ENCODE peak calls at places on chromosomes 13 and 19, in five cellular contexts. One of them, this sample, is unnamed.

GRCh38 chr19:7690779-7691258 is 10.2 kb downstream of the TRAPPC5 start:
- DNase-seq in activated naive CD4-positive, alpha-beta T cell: no peak
- DNase-seq in Right ventricle myocardium superior: no peak
- DNase-seq in activated T-cell treated with anti-CD3 and anti-CD28 coated beads for 24 hours: no peak
- DNase-seq in mesenchymal stem cell: no peak
- DNase-seq in this sample: peak; percentile 69

GRCh38 chr19:14091885-14092462 is 1.4 kb upstream of the SAMD1 start:
- DNase-seq in activated T-cell treated with anti-CD3 and anti-CD28 coated beads for 24 hours: no peak
- DNase-seq in mesenchymal stem cell: peak; percentile 21
- DNase-seq in Right ventricle myocardium superior: peak; percentile 51
- DNase-seq in activated naive CD4-positive, alpha-beta T cell: no peak
- DNase-seq in this sample: peak; percentile 72

GRCh38 chr19:7507884-7508283 is 8.0 kb upstream of the ZNF358 start:
- DNase-seq in activated T-cell treated with anti-CD3 and anti-CD28 coated beads for 24 hours: no peak
- DNase-seq in activated naive CD4-positive, alpha-beta T cell: no peak
- DNase-seq in Right ventricle myocardium superior: peak; percentile 83
- DNase-seq in mesenchymal stem cell: peak; percentile 94
- DNase-seq in this sample: peak; percentile 31

GRCh38 chr19:28847468-28847867 is 365.5 kb downstream of the UQCRFS1 start:
- DNase-seq in activated T-cell treated with anti-CD3 and anti-CD28 coated beads for 24 hours: no peak
- DNase-seq in activated naive CD4-positive, alpha-beta T cell: no peak
- DNase-seq in mesenchymal stem cell: no peak
- DNase-seq in Right ventricle myocardium superior: no peak
- DNase-seq in this sample: no peak

GRCh38 chr13:77861716-77862115 is 56.9 kb downstream of the EDNRB start:
- DNase-seq in Right ventricle myocardium superior: no peak
- DNase-seq in activated naive CD4-positive, alpha-beta T cell: no peak
- DNase-seq in activated T-cell treated with anti-CD3 and anti-CD28 coated beads for 24 hours: no peak
- DNase-seq in mesenchymal stem cell: peak; percentile 17
- DNase-seq in this sample: no peak

GRCh38 chr13:97855570-97855970 is 97.9 kb upstream of the IPO5 start:
- DNase-seq in activated T-cell treated with anti-CD3 and anti-CD28 coated beads for 24 hours: no peak
- DNase-seq in mesenchymal stem cell: peak; percentile 87
- DNase-seq in Right ventricle myocardium superior: no peak
- DNase-seq in activated naive CD4-positive, alpha-beta T cell: no peak
- DNase-seq in this sample: peak; percentile 15

GRCh38 chr19:34317311-34317927 is 47.6 kb upstream of the GPI start:
- DNase-seq in activated T-cell treated with anti-CD3 and anti-CD28 coated beads for 24 hours: no peak
- DNase-seq in activated naive CD4-positive, alpha-beta T cell: peak; percentile 9
- DNase-seq in mesenchymal stem cell: peak; percentile 18
- DNase-seq in Right ventricle myocardium superior: no peak
- DNase-seq in this sample: no peak

GRCh38 chr13:80630685-80631121 is 289.8 kb upstream of the SPRY2 start:
- DNase-seq in activated naive CD4-positive, alpha-beta T cell: no peak
- DNase-seq in mesenchymal stem cell: peak; percentile 62
- DNase-seq in Right ventricle myocardium superior: no peak
- DNase-seq in activated T-cell treated with anti-CD3 and anti-CD28 coated beads for 24 hours: no peak
- DNase-seq in this sample: no peak

GRCh38 chr13:114235697-114236096 is 1.0 kb downstream of the CDC16 start:
- DNase-seq in mesenchymal stem cell: peak; percentile 9
- DNase-seq in activated naive CD4-positive, alpha-beta T cell: no peak
- DNase-seq in activated T-cell treated with anti-CD3 and anti-CD28 coated beads for 24 hours: no peak
- DNase-seq in Right ventricle myocardium superior: no peak
- DNase-seq in this sample: no peak

GRCh38 chr13:103663996-103664395 is 597.8 kb upstream of the SLC10A2 start:
- DNase-seq in activated naive CD4-positive, alpha-beta T cell: no peak
- DNase-seq in activated T-cell treated with anti-CD3 and anti-CD28 coated beads for 24 hours: no peak
- DNase-seq in mesenchymal stem cell: no peak
- DNase-seq in Right ventricle myocardium superior: no peak
- DNase-seq in this sample: no peak

GRCh38 chr13:48160879-48161278 is 66.0 kb upstream of the MED4 start:
- DNase-seq in Right ventricle myocardium superior: peak; percentile 46
- DNase-seq in activated naive CD4-positive, alpha-beta T cell: no peak
- DNase-seq in activated T-cell treated with anti-CD3 and anti-CD28 coated beads for 24 hours: no peak
- DNase-seq in mesenchymal stem cell: peak; percentile 23
- DNase-seq in this sample: no peak

GRCh38 chr13:50587122-50587521 is 256.4 kb downstream of the DLEU7 start:
- DNase-seq in Right ventricle myocardium superior: no peak
- DNase-seq in activated T-cell treated with anti-CD3 and anti-CD28 coated beads for 24 hours: no peak
- DNase-seq in mesenchymal stem cell: no peak
- DNase-seq in activated naive CD4-positive, alpha-beta T cell: no peak
- DNase-seq in this sample: no peak

GRCh38 chr19:16323532-16323931 is 1.1 kb upstream of the KLF2 start:
- DNase-seq in activated naive CD4-positive, alpha-beta T cell: no peak
- DNase-seq in Right ventricle myocardium superior: no peak
- DNase-seq in mesenchymal stem cell: no peak
- DNase-seq in activated T-cell treated with anti-CD3 and anti-CD28 coated beads for 24 hours: no peak
- DNase-seq in this sample: no peak

GRCh38 chr13:114027046-114027760 is 53.3 kb upstream of the C13orf46 start:
- DNase-seq in mesenchymal stem cell: no peak
- DNase-seq in activated T-cell treated with anti-CD3 and anti-CD28 coated beads for 24 hours: no peak
- DNase-seq in activated naive CD4-positive, alpha-beta T cell: no peak
- DNase-seq in Right ventricle myocardium superior: peak; percentile 75
- DNase-seq in this sample: no peak

GRCh38 chr13:113179374-113180230 is 21.2 kb downstream of the PROZ start:
- DNase-seq in mesenchymal stem cell: peak; percentile 96
- DNase-seq in Right ventricle myocardium superior: no peak
- DNase-seq in activated T-cell treated with anti-CD3 and anti-CD28 coated beads for 24 hours: no peak
- DNase-seq in activated naive CD4-positive, alpha-beta T cell: no peak
- DNase-seq in this sample: no peak

GRCh38 chr19:31427857-31428256 is 78.6 kb upstream of the TSHZ3 start:
- DNase-seq in mesenchymal stem cell: no peak
- DNase-seq in activated T-cell treated with anti-CD3 and anti-CD28 coated beads for 24 hours: no peak
- DNase-seq in activated naive CD4-positive, alpha-beta T cell: no peak
- DNase-seq in Right ventricle myocardium superior: no peak
- DNase-seq in this sample: no peak

GRCh38 chr19:5889288-5889971 is 14.2 kb downstream of the NDUFA11 start:
- DNase-seq in mesenchymal stem cell: peak; percentile 59
- DNase-seq in Right ventricle myocardium superior: no peak
- DNase-seq in activated naive CD4-positive, alpha-beta T cell: no peak
- DNase-seq in activated T-cell treated with anti-CD3 and anti-CD28 coated beads for 24 hours: no peak
- DNase-seq in this sample: no peak

GRCh38 chr13:104140557-104140956 is 1074.3 kb upstream of the SLC10A2 start:
- DNase-seq in Right ventricle myocardium superior: no peak
- DNase-seq in activated naive CD4-positive, alpha-beta T cell: no peak
- DNase-seq in mesenchymal stem cell: no peak
- DNase-seq in activated T-cell treated with anti-CD3 and anti-CD28 coated beads for 24 hours: no peak
- DNase-seq in this sample: no peak

GRCh38 chr13:33328691-33329090 is 43.1 kb upstream of the STARD13 start:
- DNase-seq in Right ventricle myocardium superior: no peak
- DNase-seq in mesenchymal stem cell: no peak
- DNase-seq in activated naive CD4-positive, alpha-beta T cell: no peak
- DNase-seq in activated T-cell treated with anti-CD3 and anti-CD28 coated beads for 24 hours: no peak
- DNase-seq in this sample: no peak

This sample was measured in stimulated activated naive CD8-positive, alpha-beta T cell treated with anti-CD3 and anti-CD28 coated beads, Interleukin-15, amount 100 ng/mL, for 72 hours.